ENCODE peak calls at places on chromosomes 2 and 18, in five cellular contexts. One of them, this sample, is unnamed.

GRCh38 chr2:185374878-185375277 is 363.7 kb upstream of the FSIP2 start:
- DNase-seq in MM.1S: no peak
- DNase-seq in GM23338: no peak
- DNase-seq in OCI-LY7: no peak
- DNase-seq in HCT116: no peak
- DNase-seq in this sample: no peak

GRCh38 chr2:3490191-3491158 is 28.9 kb downstream of the ADI1 start:
- DNase-seq in GM23338: no peak
- DNase-seq in OCI-LY7: no peak
- DNase-seq in HCT116: no peak
- DNase-seq in MM.1S: no peak
- DNase-seq in this sample: no peak

GRCh38 chr2:160367887-160368286 is 125.7 kb downstream of the RBMS1 start:
- DNase-seq in GM23338: peak; percentile 25
- DNase-seq in HCT116: no peak
- DNase-seq in MM.1S: peak; percentile 69
- DNase-seq in OCI-LY7: peak; percentile 18
- DNase-seq in this sample: peak; percentile 92

GRCh38 chr18:39244242-39244641 is 1678.6 kb upstream of the CELF4 start:
- DNase-seq in MM.1S: no peak
- DNase-seq in GM23338: no peak
- DNase-seq in HCT116: no peak
- DNase-seq in OCI-LY7: no peak
- DNase-seq in this sample: no peak

GRCh38 chr2:44351676-44352075 is 9.6 kb downstream of the PREPL start:
- DNase-seq in HCT116: no peak
- DNase-seq in MM.1S: no peak
- DNase-seq in GM23338: no peak
- DNase-seq in OCI-LY7: no peak
- DNase-seq in this sample: peak; percentile 15

GRCh38 chr18:23158884-23159820 is 23.9 kb downstream of the CABLES1 start:
- DNase-seq in GM23338: no peak
- DNase-seq in MM.1S: no peak
- DNase-seq in OCI-LY7: no peak
- DNase-seq in HCT116: no peak
- DNase-seq in this sample: no peak

GRCh38 chr2:172094319-172095145 is 8.2 kb downstream of the DLX2 start:
- DNase-seq in HCT116: no peak
- DNase-seq in MM.1S: no peak
- DNase-seq in GM23338: peak; percentile 72
- DNase-seq in OCI-LY7: no peak
- DNase-seq in this sample: peak; percentile 72

GRCh38 chr2:139411236-139411635 is 631.0 kb upstream of the NXPH2 start:
- DNase-seq in OCI-LY7: no peak
- DNase-seq in GM23338: no peak
- DNase-seq in MM.1S: no peak
- DNase-seq in HCT116: no peak
- DNase-seq in this sample: no peak

GRCh38 chr2:239395524-239395923 is 5.3 kb downstream of the HDAC4 start:
- DNase-seq in GM23338: no peak
- DNase-seq in OCI-LY7: no peak
- DNase-seq in HCT116: no peak
- DNase-seq in MM.1S: no peak
- DNase-seq in this sample: no peak

GRCh38 chr2:230521386-230521785 is 105.4 kb downstream of the SP100 start:
- DNase-seq in OCI-LY7: no peak
- DNase-seq in GM23338: no peak
- DNase-seq in MM.1S: no peak
- DNase-seq in HCT116: no peak
- DNase-seq in this sample: no peak

GRCh38 chr2:26732446-26732845 is 31.6 kb upstream of the SLC35F6 start:
- DNase-seq in HCT116: no peak
- DNase-seq in OCI-LY7: no peak
- DNase-seq in GM23338: no peak
- DNase-seq in MM.1S: no peak
- DNase-seq in this sample: no peak

GRCh38 chr18:7957297-7957696 is 390.2 kb downstream of the PTPRM start:
- DNase-seq in OCI-LY7: no peak
- DNase-seq in GM23338: no peak
- DNase-seq in MM.1S: no peak
- DNase-seq in HCT116: no peak
- DNase-seq in this sample: no peak

GRCh38 chr2:112794841-112795240 is 10.5 kb upstream of the IL1A start:
- DNase-seq in OCI-LY7: no peak
- DNase-seq in HCT116: no peak
- DNase-seq in MM.1S: no peak
- DNase-seq in GM23338: no peak
- DNase-seq in this sample: no peak

GRCh38 chr2:240967681-240968621 is 30.5 kb upstream of the SNED1 start:
- DNase-seq in HCT116: no peak
- DNase-seq in GM23338: no peak
- DNase-seq in OCI-LY7: no peak
- DNase-seq in MM.1S: no peak
- DNase-seq in this sample: no peak

GRCh38 chr2:118417417-118418125 is 329.3 kb downstream of the INSIG2 start:
- DNase-seq in OCI-LY7: no peak
- DNase-seq in HCT116: no peak
- DNase-seq in GM23338: no peak
- DNase-seq in MM.1S: peak; percentile 52
- DNase-seq in this sample: peak; percentile 89

GRCh38 chr18:76922107-76922506 is 99.8 kb downstream of the ZNF236 start:
- DNase-seq in GM23338: peak; percentile 83
- DNase-seq in HCT116: peak; percentile 2
- DNase-seq in MM.1S: no peak
- DNase-seq in OCI-LY7: peak; percentile 74
- DNase-seq in this sample: peak; percentile 79

GRCh38 chr18:500230-500555 is 308 bp downstream of the COLEC12 start:
- DNase-seq in OCI-LY7: no peak
- DNase-seq in MM.1S: no peak
- DNase-seq in GM23338: peak; percentile 66
- DNase-seq in HCT116: no peak
- DNase-seq in this sample: no peak

GRCh38 chr2:30147715-30148611 is 1.2 kb downstream of the YPEL5 start:
- DNase-seq in HCT116: no peak
- DNase-seq in OCI-LY7: peak; percentile 84
- DNase-seq in MM.1S: peak; percentile 68
- DNase-seq in GM23338: peak; percentile 80
- DNase-seq in this sample: peak; percentile 88

GRCh38 chr2:189163889-189164288 is 15.7 kb downstream of the COL5A2 start:
- DNase-seq in HCT116: no peak
- DNase-seq in OCI-LY7: no peak
- DNase-seq in MM.1S: no peak
- DNase-seq in GM23338: no peak
- DNase-seq in this sample: peak; percentile 80

GRCh38 chr2:43039376-43040080 is 186.9 kb downstream of the ZFP36L2 start:
- DNase-seq in OCI-LY7: no peak
- DNase-seq in MM.1S: no peak
- DNase-seq in HCT116: no peak
- DNase-seq in GM23338: no peak
- DNase-seq in this sample: no peak
- H3K27ac ChIP-seq in OCI-LY7: no peak overlapping the region
- H3K27ac ChIP-seq in MM.1S: no peak overlapping the region
- H3K27ac ChIP-seq in HCT116: no peak overlapping the region
- H3K27ac ChIP-seq in GM23338: no peak overlapping the region
- H3K27ac ChIP-seq in this sample: no peak overlapping the region

GRCh38 chr2:133365117-133365516 is 203.1 kb downstream of the NCKAP5 start:
- DNase-seq in OCI-LY7: no peak
- DNase-seq in GM23338: no peak
- DNase-seq in MM.1S: no peak
- DNase-seq in HCT116: no peak
- DNase-seq in this sample: peak; percentile 30
- H3K9me2 ChIP-seq in OCI-LY7: no peaks in the 10 kb centered on the region
- H3K9me2 ChIP-seq in GM23338: no peaks in the 10 kb centered on the region
- H3K9me2 ChIP-seq in MM.1S: no peaks in the 10 kb centered on the region
- H3K9me2 ChIP-seq in HCT116: no peaks in the 10 kb centered on the region
- H3K9me2 ChIP-seq in this sample: no peaks in the 10 kb centered on the region

GRCh38 chr2:229416116-229416694 is 145.1 kb upstream of the PID1 start:
- DNase-seq in MM.1S: no peak
- DNase-seq in GM23338: no peak
- DNase-seq in OCI-LY7: no peak
- DNase-seq in HCT116: no peak
- DNase-seq in this sample: peak; percentile 71
- H3K27ac ChIP-seq in MM.1S: no peak overlapping the region
- H3K27ac ChIP-seq in GM23338: no peak overlapping the region
- H3K27ac ChIP-seq in OCI-LY7: no peak overlapping the region
- H3K27ac ChIP-seq in HCT116: no peak overlapping the region
- H3K27ac ChIP-seq in this sample: peak overlapping the region; percentile 34

DNA sequence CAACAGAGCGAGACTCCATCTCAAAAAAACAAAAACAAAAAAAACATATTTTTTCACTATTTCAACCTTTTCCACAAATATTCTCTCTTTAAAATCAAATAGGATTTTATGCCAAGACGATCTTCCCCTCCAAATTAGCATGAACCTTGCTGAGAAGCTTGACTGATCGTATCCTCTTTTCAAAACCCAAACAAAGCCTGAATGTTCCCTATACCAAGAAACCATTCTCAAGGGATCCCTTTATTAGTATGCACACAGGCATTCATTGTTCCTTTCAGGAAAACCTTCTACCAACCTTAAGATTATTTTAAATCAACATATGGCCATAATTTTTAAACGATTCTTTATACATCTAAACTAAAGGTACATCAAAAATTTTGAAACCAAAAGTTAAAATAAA is 6.3 kb downstream of the SPIRE1 start:
- DNase-seq in MM.1S: no peak
- DNase-seq in HCT116: no peak
- DNase-seq in OCI-LY7: no peak
- DNase-seq in GM23338: peak; percentile 48
- DNase-seq in this sample: no peak
- H3K9me2 ChIP-seq in MM.1S: no peaks in the 10 kb centered on the region
- H3K9me2 ChIP-seq in HCT116: no peaks in the 10 kb centered on the region
- H3K9me2 ChIP-seq in OCI-LY7: no peaks in the 10 kb centered on the region
- H3K9me2 ChIP-seq in GM23338: no peaks in the 10 kb centered on the region
- H3K9me2 ChIP-seq in this sample: no peaks in the 10 kb centered on the region

GRCh38 chr2:17558053-17558452 is 17.6 kb downstream of the VSNL1 start:
- DNase-seq in GM23338: no peak
- DNase-seq in HCT116: no peak
- DNase-seq in MM.1S: no peak
- DNase-seq in OCI-LY7: no peak
- DNase-seq in this sample: no peak
- H3K27ac ChIP-seq in GM23338: no peak overlapping the region
- H3K27ac ChIP-seq in HCT116: no peak overlapping the region
- H3K27ac ChIP-seq in MM.1S: no peak overlapping the region
- H3K27ac ChIP-seq in OCI-LY7: no peak overlapping the region
- H3K27ac ChIP-seq in this sample: no peak overlapping the region

GRCh38 chr2:6982934-6983589 is 65.8 kb downstream of the RNF144A start:
- DNase-seq in MM.1S: no peak
- DNase-seq in HCT116: no peak
- DNase-seq in GM23338: peak; percentile 16
- DNase-seq in OCI-LY7: no peak
- DNase-seq in this sample: no peak

GRCh38 chr2:6986251-6986893 is 69.2 kb downstream of the RNF144A start:
- DNase-seq in MM.1S: no peak
- DNase-seq in OCI-LY7: no peak
- DNase-seq in HCT116: no peak
- DNase-seq in GM23338: peak; percentile 41
- DNase-seq in this sample: no peak

GRCh38 chr2:6982484-6982883 is 65.3 kb downstream of the RNF144A start:
- DNase-seq in HCT116: no peak
- DNase-seq in GM23338: no peak
- DNase-seq in MM.1S: no peak
- DNase-seq in OCI-LY7: no peak
- DNase-seq in this sample: no peak

GRCh38 chr2:6990871-6991270 is 73.7 kb downstream of the RNF144A start:
- DNase-seq in GM23338: no peak
- DNase-seq in MM.1S: no peak
- DNase-seq in OCI-LY7: no peak
- DNase-seq in HCT116: no peak
- DNase-seq in this sample: no peak

GRCh38 chr2:6986894-6987487 is 69.8 kb downstream of the RNF144A start:
- DNase-seq in MM.1S: no peak
- DNase-seq in HCT116: no peak
- DNase-seq in OCI-LY7: no peak
- DNase-seq in GM23338: no peak
- DNase-seq in this sample: no peak
- H3K9me2 ChIP-seq in MM.1S: no peaks in the 10 kb centered on the region
- H3K9me2 ChIP-seq in HCT116: no peaks in the 10 kb centered on the region
- H3K9me2 ChIP-seq in OCI-LY7: no peaks in the 10 kb centered on the region
- H3K9me2 ChIP-seq in GM23338: peaks cover 3% of the 10 kb centered on the region
- H3K9me2 ChIP-seq in this sample: no peaks in the 10 kb centered on the region

DNA sequence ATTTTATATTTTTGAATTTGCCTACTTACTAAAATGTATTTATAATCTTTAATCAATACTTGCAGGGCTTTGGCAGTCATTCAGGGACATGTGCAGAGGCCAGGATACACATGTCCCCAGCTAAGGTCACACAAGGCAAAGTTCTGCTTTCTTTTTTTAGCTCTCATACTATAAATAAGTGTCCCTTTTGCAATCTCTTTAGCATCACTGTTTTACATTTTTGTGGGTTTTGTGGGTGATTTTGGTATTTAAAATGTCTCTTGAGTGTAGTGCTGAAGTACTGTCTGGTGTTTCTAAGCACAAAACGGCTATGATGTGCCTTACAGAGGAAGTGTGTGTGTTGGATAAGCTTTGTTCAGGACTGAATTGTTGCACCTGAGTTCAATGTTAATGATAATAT is 309.0 kb upstream of the GULP1 start:
- DNase-seq in OCI-LY7: no peak
- DNase-seq in GM23338: no peak
- DNase-seq in HCT116: no peak
- DNase-seq in MM.1S: peak; percentile 96
- DNase-seq in this sample: peak; percentile 88
- H3K27ac ChIP-seq in OCI-LY7: no peak overlapping the region
- H3K27ac ChIP-seq in GM23338: no peak overlapping the region
- H3K27ac ChIP-seq in HCT116: no peak overlapping the region
- H3K27ac ChIP-seq in MM.1S: peak overlapping the region; percentile 72
- H3K27ac ChIP-seq in this sample: no peak overlapping the region

GRCh38 chr2:121289271-121289670 is 4.3 kb upstream of the TFCP2L1 start:
- DNase-seq in GM23338: no peak
- DNase-seq in MM.1S: no peak
- DNase-seq in OCI-LY7: no peak
- DNase-seq in HCT116: no peak
- DNase-seq in this sample: no peak

GRCh38 chr2:121287146-121287798 is 2.3 kb upstream of the TFCP2L1 start:
- DNase-seq in HCT116: no peak
- DNase-seq in GM23338: no peak
- DNase-seq in OCI-LY7: peak; percentile 54
- DNase-seq in MM.1S: no peak
- DNase-seq in this sample: no peak

GRCh38 chr2:121288454-121289231 is 3.6 kb upstream of the TFCP2L1 start:
- DNase-seq in MM.1S: no peak
- DNase-seq in HCT116: no peak
- DNase-seq in GM23338: no peak
- DNase-seq in OCI-LY7: no peak
- DNase-seq in this sample: no peak

GRCh38 chr2:121286506-121286905 is 1.5 kb upstream of the TFCP2L1 start:
- DNase-seq in HCT116: no peak
- DNase-seq in GM23338: no peak
- DNase-seq in OCI-LY7: no peak
- DNase-seq in MM.1S: no peak
- DNase-seq in this sample: no peak

GRCh38 chr2:121287956-121288355 is 3.0 kb upstream of the TFCP2L1 start:
- DNase-seq in OCI-LY7: no peak
- DNase-seq in MM.1S: no peak
- DNase-seq in GM23338: no peak
- DNase-seq in HCT116: no peak
- DNase-seq in this sample: no peak
- H3K9me2 ChIP-seq in OCI-LY7: no peaks in the 10 kb centered on the region
- H3K9me2 ChIP-seq in MM.1S: no peaks in the 10 kb centered on the region
- H3K9me2 ChIP-seq in GM23338: no peaks in the 10 kb centered on the region
- H3K9me2 ChIP-seq in HCT116: no peaks in the 10 kb centered on the region
- H3K9me2 ChIP-seq in this sample: no peaks in the 10 kb centered on the region

GRCh38 chr2:27954771-27955384 is 64.3 kb downstream of the BABAM2 start:
- DNase-seq in MM.1S: peak; percentile 52
- DNase-seq in OCI-LY7: peak; percentile 1
- DNase-seq in GM23338: no peak
- DNase-seq in HCT116: no peak
- DNase-seq in this sample: peak; percentile 95
- H3K27ac ChIP-seq in MM.1S: no peak overlapping the region
- H3K27ac ChIP-seq in OCI-LY7: no peak overlapping the region
- H3K27ac ChIP-seq in GM23338: no peak overlapping the region
- H3K27ac ChIP-seq in HCT116: no peak overlapping the region
- H3K27ac ChIP-seq in this sample: peak overlapping the region; percentile 74

This sample was measured in GM23248.